ENCODE peak calls at places on chromosomes 11 and 22, in four cellular contexts. O is cardiac fibroblast, B is stomach, P is upper lobe of left lung. W is an unnamed sample.

GRCh38 chr22:50171319-50171964 is 911 bp downstream of the PANX2 start:
- DNase-seq in O (no peak), B (no peak), P (no peak), W (no peak)

GRCh38 chr11:100874203-100874602 is 187.1 kb downstream of the ARHGAP42 start:
- DNase-seq in O (no peak), B (no peak), P (no peak), W (no peak)

GRCh38 chr22:22834204-22834603 is 53.4 kb upstream of the IGLL5 start:
- DNase-seq in O (no peak), B (no peak), P (no peak), W (no peak)

GRCh38 chr22:50697667-50698506 is 25.3 kb downstream of the SHANK3 start:
- DNase-seq in O (no peak), B (no peak), P (no peak), W (no peak)

GRCh38 chr11:2420502-2421225 is 20.1 kb downstream of the TSSC4 start:
- DNase-seq in O (peak), B (peak), P (peak), W (peak)

GRCh38 chr11:8092587-8093424 is 11.8 kb downstream of the TUB start:
- DNase-seq in O (peak), B (peak), P (peak), W (peak)

GRCh38 chr11:117479372-117479771 is 151.7 kb downstream of the CEP164 start:
- DNase-seq in O (no peak), B (no peak), P (no peak), W (no peak)

GRCh38 chr11:122439911-122440782 is 215.4 kb upstream of the UBASH3B start:
- DNase-seq in O (peak), B (no peak), P (no peak), W (peak)

GRCh38 chr11:59615132-59615636 is 390 bp downstream of the OSBP start:
- DNase-seq in O (no peak), B (peak), P (peak), W (no peak)

GRCh38 chr11:73995247-73995646 is 12.6 kb upstream of the UCP2 start:
- DNase-seq in O (peak), B (no peak), P (no peak), W (peak)

GRCh38 chr11:62850911-62851806 is 11.8 kb upstream of the WDR74 start:
- DNase-seq in O (no peak), B (no peak), P (no peak), W (no peak)

GRCh38 chr11:8038393-8038792 is 42.6 kb upstream of the TUB start:
- DNase-seq in O (no peak), B (no peak), P (no peak), W (no peak)

GRCh38 chr11:120511804-120512726 is 517 bp downstream of the GRIK4 start:
- DNase-seq in O (no peak), B (peak), P (no peak), W (no peak)

GRCh38 chr11:32060063-32060462 is 30.8 kb upstream of the RCN1 start:
- DNase-seq in O (no peak), B (no peak), P (no peak), W (no peak)

GRCh38 chr11:104275992-104276391 is 112.0 kb upstream of the PDGFD start:
- DNase-seq in O (peak), B (no peak), P (no peak), W (no peak)

GRCh38 chr22:25475554-25476022 is 88.9 kb upstream of the GRK3 start:
- DNase-seq in O (peak), B (no peak), P (peak), W (peak)

GRCh38 chr11:2088746-2089535 is 50.2 kb downstream of the IGF2 start:
- DNase-seq in O (no peak), B (peak), P (no peak), W (no peak)

GRCh38 chr11:75319035-75319877 is 32.2 kb downstream of the ARRB1 start:
- DNase-seq in O (no peak), B (peak), P (no peak), W (no peak)

GRCh38 chr11:11895672-11896071 is 53.9 kb downstream of the USP47 start:
- DNase-seq in O (peak), B (no peak), P (no peak), W (peak)

GRCh38 chr11:123654566-123655081 is at the start of gene SCN3B:
- DNase-seq in O (peak), B (peak), P (peak), W (peak)

GRCh38 chr11:14451825-14452224 is 47.8 kb downstream of the COPB1 start:
- DNase-seq in O (peak), B (no peak), P (no peak), W (no peak)

GRCh38 chr11:86805873-86806310 is 5.5 kb downstream of the PRSS23 start:
- DNase-seq in O (peak), B (no peak), P (no peak), W (no peak)

GRCh38 chr11:130882138-130882551 is 34.1 kb downstream of the SNX19 start:
- DNase-seq in O (no peak), B (no peak), P (no peak), W (peak)

DNA sequence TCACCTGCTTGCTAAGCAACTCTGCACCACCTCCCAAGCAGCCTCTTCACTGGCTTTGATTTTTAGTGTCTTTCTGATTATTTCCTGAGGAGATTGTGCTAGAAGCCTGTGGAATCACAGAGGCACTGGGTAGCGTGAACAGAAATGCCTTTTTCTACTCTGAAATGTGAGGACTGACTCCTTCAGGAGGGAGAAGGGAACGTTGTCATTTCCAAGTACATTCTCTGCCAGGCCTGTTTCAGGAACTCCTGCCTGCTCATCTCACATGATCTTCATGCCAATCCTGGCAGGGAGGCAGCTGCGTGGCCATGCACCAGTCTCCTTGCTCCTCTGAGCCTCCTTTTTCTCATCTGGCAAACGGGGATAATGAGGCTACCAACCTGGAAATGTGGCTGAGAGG is 49.8 kb upstream of the PRDM11 start:
- DNase-seq in O (no peak), B (no peak), P (no peak), W (no peak)
- TF ChIP-seq CTCF in O (no peak), B (no peak), P (no peak), W (peak)

GRCh38 chr22:20953668-20954500 is 13.2 kb upstream of the AIFM3 start:
- DNase-seq in O (peak), B (no peak), P (peak), W (peak)
- H3K4me3 ChIP-seq in O (no peak), B (no peak), P (no peak), W (no peak)

GRCh38 chr11:96112192-96113099 is 188.5 kb upstream of the MTMR2 start:
- DNase-seq in O (peak), B (no peak), P (no peak), W (no peak)

GRCh38 chr11:96116341-96116740 is 192.4 kb upstream of the MTMR2 start:
- DNase-seq in O (no peak), B (no peak), P (no peak), W (no peak)

GRCh38 chr11:96113100-96113710 is 189.3 kb upstream of the MTMR2 start:
- DNase-seq in O (peak), B (no peak), P (no peak), W (peak)

GRCh38 chr11:96111308-96111707 is 187.4 kb upstream of the MTMR2 start:
- DNase-seq in O (no peak), B (no peak), P (no peak), W (no peak)

DNA sequence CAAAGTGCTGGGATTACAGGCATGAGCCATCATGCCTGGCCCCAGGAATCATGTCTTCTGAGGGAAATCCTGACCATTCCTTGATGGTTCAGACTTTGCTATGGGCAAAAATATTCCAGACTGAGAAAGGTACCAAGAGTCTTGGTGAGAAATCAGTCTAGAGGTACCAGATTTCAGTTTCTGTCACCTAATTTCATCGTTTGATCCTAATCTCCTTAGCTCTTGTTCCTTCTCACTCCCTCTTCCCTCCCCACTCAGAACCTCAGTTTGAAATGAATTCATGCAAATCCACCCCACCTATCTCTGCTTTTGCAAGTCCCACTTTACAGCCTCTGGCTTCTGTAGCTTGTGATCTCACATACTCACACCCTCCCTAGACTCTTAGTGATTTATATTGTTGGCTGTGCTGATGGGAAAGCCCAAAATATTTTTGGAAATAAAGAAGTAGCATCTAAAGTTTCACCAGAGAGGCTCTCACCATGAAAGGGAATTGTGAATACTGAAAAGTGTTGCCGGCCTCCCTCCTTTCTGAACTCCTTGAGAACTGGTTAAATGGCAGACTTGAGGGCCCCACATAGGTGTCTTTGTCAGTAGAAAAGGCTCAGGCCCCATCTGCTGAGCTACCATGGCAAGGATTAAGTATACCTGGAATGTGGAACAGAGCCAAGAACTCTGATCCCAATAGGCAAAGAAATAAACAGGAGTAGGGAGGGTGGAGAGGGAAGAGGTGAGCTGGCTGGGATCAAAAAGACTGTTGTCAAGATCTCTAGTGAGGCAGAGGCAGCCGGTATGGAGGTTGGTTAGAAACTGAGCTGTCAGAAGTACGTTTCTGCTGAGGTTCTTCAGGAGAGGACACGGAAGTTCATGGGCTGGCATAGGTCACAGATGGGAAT is 190.5 kb upstream of the MTMR2 start:
- DNase-seq in O (no peak), B (no peak), P (no peak), W (no peak)
- TF ChIP-seq CTCF in O (no peak), B (no peak), P (no peak), W (no peak)

GRCh38 chr11:83922318-83922717 is 636.2 kb upstream of the CCDC90B start:
- DNase-seq in O (no peak), B (no peak), P (no peak), W (no peak)
- H3K4me3 ChIP-seq in O (no peak), B (no peak), P (no peak), W (no peak)

DNA sequence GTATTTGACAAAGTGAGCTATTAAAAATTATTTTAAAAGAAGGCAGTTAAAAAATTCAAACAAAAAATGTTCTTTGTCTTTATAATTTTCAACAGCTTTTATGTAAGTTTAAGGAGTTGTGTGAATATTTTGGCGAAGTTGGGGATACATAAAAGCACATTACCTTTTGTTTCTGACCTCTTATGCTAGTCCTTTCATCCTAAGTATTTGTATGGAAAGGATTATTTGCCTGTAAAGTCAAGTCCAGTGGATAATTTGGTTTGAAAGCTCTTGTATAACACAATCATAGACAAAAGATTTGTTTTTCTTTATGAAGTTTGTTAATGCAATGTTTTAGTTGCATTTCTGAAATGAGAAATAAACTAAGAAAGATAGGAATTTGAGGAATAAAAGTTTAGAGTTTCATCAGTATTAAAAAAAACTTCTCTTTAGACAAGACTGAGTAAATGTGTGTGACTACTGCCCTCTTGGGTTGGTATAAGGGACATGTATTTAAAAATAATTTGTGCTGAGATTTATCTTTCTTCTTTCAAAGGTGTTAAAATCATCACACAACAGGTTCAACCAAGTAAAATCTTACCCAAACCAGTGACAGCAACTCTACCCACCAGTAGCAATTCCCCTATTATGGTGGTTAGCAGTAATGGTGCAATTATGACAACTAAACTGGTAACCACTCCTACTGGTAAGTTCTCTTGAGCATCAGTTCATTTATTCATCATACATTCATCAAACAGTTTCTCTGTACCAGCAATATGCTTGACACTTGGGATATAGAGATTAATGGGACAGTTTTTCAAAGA is 68.2 kb downstream of the EMSY start:
- DNase-seq in O (peak), B (no peak), P (no peak), W (peak)
- TF ChIP-seq CTCF in O (peak), B (peak), P (peak), W (peak)

GRCh38 chr11:72720806-72721205 is 31.4 kb downstream of the ARAP1 start:
- DNase-seq in O (no peak), B (no peak), P (no peak), W (no peak)
- H3K4me3 ChIP-seq in O (peak), B (peak), P (no peak), W (peak)

GRCh38 chr22:18156878-18157713 is 7.1 kb downstream of the USP18 start:
- DNase-seq in O (peak), B (peak), P (peak), W (peak)
- TF ChIP-seq CTCF in O (peak), B (peak), P (peak), W (peak)

DNA sequence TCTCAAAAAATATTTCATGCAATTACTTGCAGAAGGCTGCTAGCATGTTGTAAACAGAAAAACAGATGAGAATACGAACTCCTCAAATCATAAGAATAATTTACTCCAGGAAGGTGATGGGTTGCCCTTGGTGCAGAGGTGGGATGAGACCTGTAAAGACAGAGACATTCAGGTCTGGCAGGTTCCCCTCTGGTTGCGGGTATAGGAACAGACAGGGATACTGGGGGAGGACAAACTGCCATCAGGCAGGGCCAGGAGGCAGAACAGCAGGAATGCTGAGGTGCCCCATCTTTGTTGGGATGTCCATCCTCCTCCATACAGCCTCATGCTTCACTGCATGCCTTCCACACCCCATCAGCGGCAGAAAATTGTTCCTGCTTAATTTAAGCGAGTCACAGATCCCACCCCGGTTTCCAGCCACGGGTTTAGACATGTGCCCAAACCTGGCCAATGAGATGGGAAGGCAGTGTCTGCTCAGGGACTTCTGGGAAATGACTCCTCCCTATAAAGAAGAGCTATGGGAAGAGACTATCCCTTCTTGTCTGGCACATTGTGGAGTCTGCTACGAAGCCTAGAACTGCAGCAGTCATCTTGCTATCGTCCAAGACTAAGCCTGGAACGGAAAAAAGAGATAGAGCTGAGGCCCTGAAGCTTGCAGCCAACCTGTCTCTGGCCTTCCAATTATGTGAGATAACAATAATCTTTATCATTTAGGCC is 23.1 kb upstream of the IRAG1 start:
- DNase-seq in O (no peak), B (no peak), P (no peak), W (no peak)
- H3K4me3 ChIP-seq in O (no peak), B (no peak), P (no peak), W (no peak)